ENCODE peak calls at places on chromosomes 6 and 20, in nine cellular contexts. One of them, this sample, is unnamed.

GRCh38 chr6:136127856-136128255 is 122.3 kb downstream of the MTFR2 start:
- DNase-seq in PC-9: peak; percentile 4
- DNase-seq in tibial artery: no peak
- DNase-seq in PC-3: no peak
- DNase-seq in adrenal gland: no peak
- DNase-seq in WERI-Rb-1: no peak
- DNase-seq in lower lobe of right lung: no peak
- DNase-seq in heart left ventricle: no peak
- DNase-seq in uterus: no peak
- DNase-seq in this sample: no peak

GRCh38 chr6:68559716-68560115 is 75.4 kb upstream of the ADGRB3 start:
- DNase-seq in tibial artery: no peak
- DNase-seq in adrenal gland: no peak
- DNase-seq in WERI-Rb-1: peak; percentile 65
- DNase-seq in lower lobe of right lung: no peak
- DNase-seq in PC-3: peak; percentile 64
- DNase-seq in uterus: no peak
- DNase-seq in heart left ventricle: no peak
- DNase-seq in PC-9: no peak
- DNase-seq in this sample: no peak

GRCh38 chr20:1651268-1651667 is 6.3 kb downstream of the SIRPG start:
- DNase-seq in uterus: no peak
- DNase-seq in heart left ventricle: no peak
- DNase-seq in tibial artery: no peak
- DNase-seq in PC-3: no peak
- DNase-seq in WERI-Rb-1: no peak
- DNase-seq in adrenal gland: no peak
- DNase-seq in lower lobe of right lung: no peak
- DNase-seq in PC-9: no peak
- DNase-seq in this sample: no peak

GRCh38 chr6:13152804-13153203 is 175.5 kb downstream of the TBC1D7 start:
- DNase-seq in tibial artery: no peak
- DNase-seq in PC-9: no peak
- DNase-seq in adrenal gland: no peak
- DNase-seq in WERI-Rb-1: no peak
- DNase-seq in lower lobe of right lung: no peak
- DNase-seq in PC-3: no peak
- DNase-seq in heart left ventricle: no peak
- DNase-seq in uterus: no peak
- DNase-seq in this sample: no peak

GRCh38 chr6:86355271-86355670 is 582.1 kb upstream of the HTR1E start:
- DNase-seq in WERI-Rb-1: no peak
- DNase-seq in tibial artery: no peak
- DNase-seq in lower lobe of right lung: no peak
- DNase-seq in heart left ventricle: no peak
- DNase-seq in PC-3: no peak
- DNase-seq in adrenal gland: no peak
- DNase-seq in PC-9: peak; percentile 9
- DNase-seq in uterus: no peak
- DNase-seq in this sample: no peak

GRCh38 chr6:1184318-1184717 is 127.6 kb upstream of the FOXQ1 start:
- DNase-seq in lower lobe of right lung: no peak
- DNase-seq in WERI-Rb-1: no peak
- DNase-seq in heart left ventricle: no peak
- DNase-seq in PC-9: no peak
- DNase-seq in PC-3: no peak
- DNase-seq in adrenal gland: no peak
- DNase-seq in tibial artery: no peak
- DNase-seq in uterus: no peak
- DNase-seq in this sample: no peak

GRCh38 chr20:32539817-32540675 is 45.1 kb downstream of the NOL4L start:
- DNase-seq in PC-9: peak; percentile 60
- DNase-seq in tibial artery: no peak
- DNase-seq in adrenal gland: no peak
- DNase-seq in heart left ventricle: no peak
- DNase-seq in uterus: no peak
- DNase-seq in PC-3: peak; percentile 52
- DNase-seq in lower lobe of right lung: peak; percentile 10
- DNase-seq in WERI-Rb-1: no peak
- DNase-seq in this sample: no peak

GRCh38 chr20:36941403-36941835 is 10.1 kb downstream of the SAMHD1 start:
- DNase-seq in PC-3: peak; percentile 55
- DNase-seq in PC-9: no peak
- DNase-seq in WERI-Rb-1: no peak
- DNase-seq in uterus: no peak
- DNase-seq in heart left ventricle: peak; percentile 41
- DNase-seq in tibial artery: no peak
- DNase-seq in lower lobe of right lung: no peak
- DNase-seq in adrenal gland: no peak
- DNase-seq in this sample: peak; percentile 49

GRCh38 chr6:122726649-122727048 is 52.9 kb upstream of the FABP7 start:
- DNase-seq in PC-3: peak; percentile 47
- DNase-seq in PC-9: peak; percentile 8
- DNase-seq in uterus: no peak
- DNase-seq in WERI-Rb-1: peak; percentile 93
- DNase-seq in tibial artery: no peak
- DNase-seq in lower lobe of right lung: no peak
- DNase-seq in heart left ventricle: no peak
- DNase-seq in adrenal gland: no peak
- DNase-seq in this sample: no peak

GRCh38 chr6:15431762-15432495 is 186.1 kb downstream of the JARID2 start:
- DNase-seq in heart left ventricle: no peak
- DNase-seq in uterus: no peak
- DNase-seq in adrenal gland: no peak
- DNase-seq in tibial artery: no peak
- DNase-seq in PC-3: peak; percentile 61
- DNase-seq in PC-9: peak; percentile 40
- DNase-seq in WERI-Rb-1: peak; percentile 53
- DNase-seq in lower lobe of right lung: peak; percentile 57
- DNase-seq in this sample: no peak

DNA sequence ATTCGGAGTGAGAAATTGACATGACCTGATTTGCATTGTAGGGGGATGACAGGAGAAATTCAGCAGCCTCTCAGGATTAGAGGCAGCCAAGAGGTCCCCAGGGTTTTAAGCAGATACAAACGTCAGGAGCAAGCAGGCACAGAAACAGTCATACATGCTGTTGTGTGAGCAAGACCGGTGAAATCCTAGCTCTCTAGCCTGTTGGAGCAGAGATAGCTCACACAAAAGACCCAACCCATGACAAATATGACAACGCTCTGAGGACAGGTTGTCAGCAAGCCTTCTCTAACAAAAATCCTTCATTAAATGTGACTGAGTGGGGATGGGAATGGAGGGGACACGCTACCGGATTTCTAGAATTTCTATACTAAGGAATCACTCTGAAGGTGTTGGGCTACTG is 23.0 kb upstream of the AKAP12 start:
- DNase-seq in PC-9: no peak
- DNase-seq in PC-3: no peak
- DNase-seq in lower lobe of right lung: no peak
- DNase-seq in tibial artery: no peak
- DNase-seq in uterus: no peak
- DNase-seq in adrenal gland: no peak
- DNase-seq in heart left ventricle: no peak
- DNase-seq in WERI-Rb-1: no peak
- DNase-seq in this sample: no peak
- H3K27ac ChIP-seq in PC-9: no peak overlapping the region
- H3K27ac ChIP-seq in PC-3: no peak overlapping the region
- H3K27ac ChIP-seq in lower lobe of right lung: no peak overlapping the region
- H3K27ac ChIP-seq in tibial artery: no peak overlapping the region
- H3K27ac ChIP-seq in uterus: no peak overlapping the region
- H3K27ac ChIP-seq in adrenal gland: no peak overlapping the region
- H3K27ac ChIP-seq in heart left ventricle: no peak overlapping the region
- H3K27ac ChIP-seq in WERI-Rb-1: no peak overlapping the region
- H3K27ac ChIP-seq in this sample: no peak overlapping the region

GRCh38 chr6:157628463-157628862 is 194.6 kb upstream of the SNX9 start:
- DNase-seq in adrenal gland: no peak
- DNase-seq in PC-9: no peak
- DNase-seq in tibial artery: no peak
- DNase-seq in WERI-Rb-1: no peak
- DNase-seq in lower lobe of right lung: no peak
- DNase-seq in heart left ventricle: no peak
- DNase-seq in PC-3: no peak
- DNase-seq in uterus: no peak
- DNase-seq in this sample: no peak
- TF ChIP-seq CTCF in adrenal gland: no peak
- TF ChIP-seq CTCF in PC-9: no peak
- TF ChIP-seq CTCF in tibial artery: no peak
- TF ChIP-seq CTCF in WERI-Rb-1: no peak
- TF ChIP-seq CTCF in lower lobe of right lung: no peak
- TF ChIP-seq CTCF in heart left ventricle: no peak
- TF ChIP-seq CTCF in PC-3: no peak
- TF ChIP-seq CTCF in uterus: no peak
- TF ChIP-seq CTCF in this sample: no peak

DNA sequence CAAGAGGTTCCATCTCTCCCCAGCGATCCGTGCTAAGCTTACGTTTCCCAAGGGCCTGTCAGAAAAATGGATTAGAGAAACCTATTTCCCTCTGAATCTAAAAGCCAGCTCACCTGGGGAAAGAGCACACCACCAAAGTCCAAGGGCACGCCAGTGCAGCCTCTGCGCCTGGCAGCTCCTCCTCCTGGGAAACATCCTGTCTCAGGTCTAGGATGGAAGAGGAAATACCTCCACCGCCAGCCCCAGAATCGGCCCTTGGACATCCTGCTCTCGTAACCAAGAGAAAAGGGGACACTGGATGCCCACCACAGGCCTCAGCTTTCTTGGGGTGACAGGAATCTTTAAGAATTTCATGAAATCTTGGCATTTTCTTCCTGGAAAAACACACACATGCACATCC is 18.7 kb downstream of the RAMACL start:
- DNase-seq in lower lobe of right lung: no peak
- DNase-seq in adrenal gland: no peak
- DNase-seq in uterus: no peak
- DNase-seq in WERI-Rb-1: no peak
- DNase-seq in heart left ventricle: no peak
- DNase-seq in tibial artery: no peak
- DNase-seq in PC-3: no peak
- DNase-seq in PC-9: no peak
- DNase-seq in this sample: no peak
- H3K27ac ChIP-seq in lower lobe of right lung: no peak overlapping the region
- H3K27ac ChIP-seq in adrenal gland: no peak overlapping the region
- H3K27ac ChIP-seq in uterus: peak overlapping the region; percentile 43
- H3K27ac ChIP-seq in WERI-Rb-1: no peak overlapping the region
- H3K27ac ChIP-seq in heart left ventricle: no peak overlapping the region
- H3K27ac ChIP-seq in tibial artery: no peak overlapping the region
- H3K27ac ChIP-seq in PC-3: peak overlapping the region; percentile 74
- H3K27ac ChIP-seq in PC-9: no peak overlapping the region
- H3K27ac ChIP-seq in this sample: peak overlapping the region; percentile 93

GRCh38 chr6:165968409-165968807 is 199.2 kb downstream of the TBXT start:
- DNase-seq in PC-9: no peak
- DNase-seq in WERI-Rb-1: no peak
- DNase-seq in PC-3: no peak
- DNase-seq in uterus: no peak
- DNase-seq in heart left ventricle: no peak
- DNase-seq in adrenal gland: no peak
- DNase-seq in lower lobe of right lung: no peak
- DNase-seq in tibial artery: no peak
- DNase-seq in this sample: no peak

GRCh38 chr6:165969184-165969583 is 198.5 kb downstream of the TBXT start:
- DNase-seq in tibial artery: no peak
- DNase-seq in adrenal gland: no peak
- DNase-seq in PC-3: no peak
- DNase-seq in WERI-Rb-1: no peak
- DNase-seq in heart left ventricle: no peak
- DNase-seq in PC-9: no peak
- DNase-seq in lower lobe of right lung: no peak
- DNase-seq in uterus: no peak
- DNase-seq in this sample: no peak

GRCh38 chr6:165971202-165971601 is 196.4 kb downstream of the TBXT start:
- DNase-seq in WERI-Rb-1: no peak
- DNase-seq in PC-3: no peak
- DNase-seq in heart left ventricle: no peak
- DNase-seq in adrenal gland: no peak
- DNase-seq in lower lobe of right lung: no peak
- DNase-seq in tibial artery: no peak
- DNase-seq in PC-9: no peak
- DNase-seq in uterus: no peak
- DNase-seq in this sample: no peak

GRCh38 chr6:165967768-165968408 is 199.8 kb downstream of the TBXT start:
- DNase-seq in adrenal gland: no peak
- DNase-seq in tibial artery: no peak
- DNase-seq in heart left ventricle: no peak
- DNase-seq in uterus: no peak
- DNase-seq in WERI-Rb-1: no peak
- DNase-seq in PC-9: no peak
- DNase-seq in PC-3: no peak
- DNase-seq in lower lobe of right lung: no peak
- DNase-seq in this sample: no peak

DNA sequence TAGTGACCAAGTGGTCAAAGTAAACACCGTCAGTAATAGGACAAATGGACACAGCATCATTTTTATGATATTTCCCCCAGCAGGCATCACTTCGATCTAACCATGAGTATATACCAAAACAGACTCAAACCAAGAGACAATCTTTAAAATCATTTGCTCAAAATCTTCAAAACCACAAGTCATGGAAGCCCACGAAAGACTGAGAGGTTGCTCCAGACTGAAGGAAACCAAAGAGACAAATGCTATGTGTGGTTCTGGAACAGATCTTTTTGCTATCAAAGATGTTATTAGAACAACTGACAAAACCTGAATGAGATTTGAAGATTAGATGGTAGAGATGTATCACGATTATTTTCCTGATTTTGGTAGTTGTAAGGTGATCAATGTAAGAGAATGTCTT is 197.7 kb downstream of the TBXT start:
- DNase-seq in WERI-Rb-1: no peak
- DNase-seq in PC-3: no peak
- DNase-seq in heart left ventricle: no peak
- DNase-seq in adrenal gland: no peak
- DNase-seq in tibial artery: no peak
- DNase-seq in PC-9: no peak
- DNase-seq in uterus: no peak
- DNase-seq in lower lobe of right lung: no peak
- DNase-seq in this sample: no peak
- TF ChIP-seq CTCF in WERI-Rb-1: no peak
- TF ChIP-seq CTCF in PC-3: no peak
- TF ChIP-seq CTCF in heart left ventricle: no peak
- TF ChIP-seq CTCF in adrenal gland: no peak
- TF ChIP-seq CTCF in tibial artery: no peak
- TF ChIP-seq CTCF in PC-9: no peak
- TF ChIP-seq CTCF in uterus: no peak
- TF ChIP-seq CTCF in lower lobe of right lung: no peak
- TF ChIP-seq CTCF in this sample: no peak

GRCh38 chr6:128519931-128520435 is 416 bp downstream of the PTPRK start:
- DNase-seq in PC-3: no peak
- DNase-seq in heart left ventricle: no peak
- DNase-seq in WERI-Rb-1: no peak
- DNase-seq in adrenal gland: peak; percentile 33
- DNase-seq in uterus: peak; percentile 62
- DNase-seq in PC-9: no peak
- DNase-seq in lower lobe of right lung: peak; percentile 70
- DNase-seq in tibial artery: peak; percentile 80
- DNase-seq in this sample: no peak
- H3K27ac ChIP-seq in PC-3: peak overlapping the region; percentile 96
- H3K27ac ChIP-seq in heart left ventricle: peak overlapping the region; percentile 87
- H3K27ac ChIP-seq in WERI-Rb-1: peak overlapping the region; percentile 66
- H3K27ac ChIP-seq in adrenal gland: peak overlapping the region; percentile 93
- H3K27ac ChIP-seq in uterus: peak overlapping the region; percentile 91
- H3K27ac ChIP-seq in PC-9: peak overlapping the region; percentile 91
- H3K27ac ChIP-seq in lower lobe of right lung: peak overlapping the region; percentile 97
- H3K27ac ChIP-seq in tibial artery: peak overlapping the region; percentile 98
- H3K27ac ChIP-seq in this sample: peak overlapping the region; percentile 97